ENCODE peak calls at places on chromosomes 16 and 17, in eight cellular contexts. R, V, W, A, N, T, L and J are unnamed samples.
A peak's percentile ranks its signal among the peaks of the same experiment; 100 is the strongest.

GRCh38 chr16:48444574-48444973 is 59.4 kb upstream of the SIAH1 start:
- DNase-seq in A (no peak), W (no peak), N (no peak), T (peak; percentile 54), R (no peak), L (no peak), V (no peak), J (no peak)

GRCh38 chr16:79597277-79597676 is 3.3 kb downstream of the MAF start:
- DNase-seq in V (no peak), R (no peak), L (no peak), N (no peak), T (no peak), A (no peak), W (no peak), J (no peak)

GRCh38 chr17:58097384-58098088 is 14.3 kb downstream of the DYNLL2 start:
- DNase-seq in L (no peak), W (no peak), N (no peak), V (no peak), T (no peak), A (no peak), R (no peak), J (no peak)

GRCh38 chr17:45414997-45415881 is 17.4 kb downstream of the ARHGAP27 start:
- DNase-seq in V (no peak), N (no peak), A (no peak), T (no peak), R (no peak), W (no peak), L (no peak), J (no peak)

GRCh38 chr16:83068686-83069085 is 441.9 kb downstream of the CDH13 start:
- DNase-seq in V (no peak), N (no peak), W (no peak), A (no peak), T (no peak), R (no peak), L (peak; percentile 89), J (no peak)

GRCh38 chr16:87541004-87541881 is 48.4 kb upstream of the ZCCHC14 start:
- DNase-seq in L (no peak), W (peak; percentile 34), V (no peak), A (no peak), T (no peak), N (no peak), R (no peak), J (no peak)

GRCh38 chr17:55889271-55889670 is 138.4 kb downstream of the PCTP start:
- DNase-seq in W (no peak), T (no peak), A (no peak), N (no peak), L (no peak), V (no peak), R (no peak), J (no peak)

GRCh38 chr17:81518785-81519283 is 6.2 kb upstream of the ACTG1 start:
- DNase-seq in W (no peak), V (peak; percentile 61), L (no peak), R (no peak), A (no peak), N (peak; percentile 52), T (peak; percentile 55), J (peak; percentile 33)

GRCh38 chr17:58902312-58902711 is 146.7 kb downstream of the PPM1E start:
- DNase-seq in T (no peak), A (no peak), W (no peak), N (no peak), L (no peak), V (no peak), R (no peak), J (no peak)

GRCh38 chr17:40561871-40562611 is 3.2 kb downstream of the CCR7 start:
- DNase-seq in A (peak; percentile 49), W (no peak), R (peak; percentile 58), V (no peak), L (peak; percentile 60), T (no peak), N (no peak), J (no peak)

DNA sequence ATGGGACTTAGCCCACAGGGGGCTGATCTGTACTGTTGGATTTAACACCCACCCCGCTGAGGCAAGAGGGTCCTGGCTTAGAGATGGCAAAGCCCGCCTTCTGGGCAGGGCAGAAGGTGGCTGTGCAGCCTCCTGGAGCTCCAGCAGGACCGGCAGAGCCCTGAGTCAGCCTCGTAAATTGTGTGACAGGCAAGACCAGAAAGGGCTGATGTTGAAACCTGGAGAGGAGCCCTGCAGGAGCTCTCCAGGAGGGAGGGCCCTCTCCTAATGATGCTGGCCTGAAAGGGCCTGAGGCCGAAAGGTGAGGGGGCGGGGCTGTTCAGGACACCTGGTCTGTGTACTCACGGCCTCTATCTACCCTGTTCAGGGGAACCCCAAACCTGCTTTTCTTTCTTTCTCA is 22.5 kb upstream of the MYO15B start:
- DNase-seq in L (no peak), R (no peak), T (no peak), N (no peak), V (no peak), A (no peak), W (no peak), J (peak; percentile 26)
- H3K36me3 ChIP-seq in L (no peaks in the 10 kb centered on the region), R (peaks cover 37% of the 10 kb centered on the region), T (no peaks in the 10 kb centered on the region), N (peaks cover 32% of the 10 kb centered on the region), V (peaks cover 88% of the 10 kb centered on the region), A (peaks cover 6% of the 10 kb centered on the region), W (peaks cover 3% of the 10 kb centered on the region), J (no peaks in the 10 kb centered on the region)

DNA sequence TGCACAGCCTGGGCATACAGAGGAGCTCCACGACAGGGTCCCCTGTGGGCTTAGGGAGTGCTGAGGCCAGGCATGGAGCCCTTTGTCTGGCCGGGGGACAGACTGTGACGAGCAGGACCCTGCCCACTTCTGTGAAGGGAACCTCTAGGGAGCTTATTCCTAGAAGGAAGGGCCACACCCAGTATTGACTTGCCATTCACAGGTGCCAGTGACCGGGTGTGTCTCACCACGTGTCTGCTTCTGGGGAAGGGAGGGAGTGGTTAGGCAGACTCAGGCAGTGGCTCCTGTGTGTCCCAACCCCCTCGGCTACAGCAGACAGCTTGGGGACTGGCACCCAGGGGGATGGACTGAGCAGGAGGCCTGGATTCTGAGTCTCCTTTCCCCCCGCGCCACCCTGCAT is 57.2 kb downstream of the SOCS1 start:
- DNase-seq in A (no peak), L (no peak), W (peak; percentile 63), R (no peak), N (no peak), T (no peak), V (no peak), J (no peak)
- H3K4me3 ChIP-seq in A (no peak overlapping the region), L (no peak overlapping the region), W (no peak overlapping the region), R (no peak overlapping the region), N (no peak overlapping the region), T (no peak overlapping the region), V (no peak overlapping the region), J (no peak overlapping the region)

GRCh38 chr17:80213651-80213975 is 6.5 kb downstream of the SGSH start:
- DNase-seq in L (no peak), R (no peak), W (no peak), T (no peak), A (no peak), V (no peak), N (no peak), J (no peak)
- H3K36me3 ChIP-seq in L (no peaks in the 10 kb centered on the region), R (peaks cover 77% of the 10 kb centered on the region), W (peaks cover 53% of the 10 kb centered on the region), T (no peaks in the 10 kb centered on the region), A (peaks cover 13% of the 10 kb centered on the region), V (peaks cover 81% of the 10 kb centered on the region), N (no peaks in the 10 kb centered on the region), J (peaks cover 11% of the 10 kb centered on the region)

GRCh38 chr17:7218166-7218565 is 1.5 kb downstream of the DLG4 start:
- DNase-seq in L (no peak), R (no peak), N (no peak), T (no peak), A (no peak), V (no peak), W (no peak), J (peak; percentile 64)
- H3K4me3 ChIP-seq in L (peak overlapping the region; percentile 91), R (no peak overlapping the region), N (no peak overlapping the region), T (peak overlapping the region; percentile 59), A (peak overlapping the region; percentile 37), V (no peak overlapping the region), W (no peak overlapping the region), J (peak overlapping the region; percentile 61)